ENCODE peak calls at places on chromosome 1, in five cellular contexts. R is ovary, V is spleen, F is adrenal gland, J is uterus. K is an unnamed sample.

GRCh38 chr1:8472668-8473067 is 154.8 kb downstream of the SLC45A1 start:
- DNase-seq in R (no peak), V (no peak), F (no peak), J (no peak), K (no peak)

GRCh38 chr1:242827538-242827937 is 303.0 kb upstream of the PLD5 start:
- DNase-seq in R (no peak), V (no peak), F (no peak), J (no peak), K (peak)

GRCh38 chr1:67213164-67213563 is 46.9 kb downstream of the IL23R start:
- DNase-seq in R (no peak), V (no peak), F (no peak), J (no peak), K (peak)

GRCh38 chr1:51301152-51301843 is 29.1 kb downstream of the TTC39A start:
- DNase-seq in R (no peak), V (peak), F (no peak), J (no peak), K (no peak)

GRCh38 chr1:171172471-171172870 is 12.6 kb upstream of the FMO2 start:
- DNase-seq in R (no peak), V (no peak), F (no peak), J (no peak), K (no peak)

GRCh38 chr1:54937469-54937868 is 43.0 kb upstream of the TMEM61 start:
- DNase-seq in R (no peak), V (no peak), F (no peak), J (no peak), K (no peak)

GRCh38 chr1:4071675-4072074 is 171.6 kb upstream of the C1orf174 start:
- DNase-seq in R (no peak), V (peak), F (no peak), J (no peak), K (no peak)

GRCh38 chr1:39154553-39155361 is 49.7 kb upstream of the MACF1 start:
- DNase-seq in R (no peak), V (no peak), F (peak), J (peak), K (no peak)

GRCh38 chr1:247332215-247332900 is 691 bp upstream of the ZNF496 start:
- DNase-seq in R (peak), V (peak), F (peak), J (peak), K (peak)

GRCh38 chr1:107551491-107551890 is 410.7 kb downstream of the NTNG1 start:
- DNase-seq in R (no peak), V (no peak), F (no peak), J (no peak), K (no peak)

GRCh38 chr1:8116892-8117262 is 90.8 kb upstream of the ERRFI1 start:
- DNase-seq in R (peak), V (no peak), F (no peak), J (peak), K (no peak)

GRCh38 chr1:117828206-117828605 is 101.2 kb downstream of the GDAP2 start:
- DNase-seq in R (peak), V (no peak), F (no peak), J (no peak), K (no peak)

GRCh38 chr1:204723131-204723787 is 37.7 kb upstream of the LRRN2 start:
- DNase-seq in R (no peak), V (no peak), F (no peak), J (no peak), K (no peak)

GRCh38 chr1:232876506-232877360 is 71.5 kb downstream of the MAP10 start:
- DNase-seq in R (no peak), V (no peak), F (no peak), J (no peak), K (no peak)

GRCh38 chr1:225881081-225882007 is 836 bp downstream of the TMEM63A start:
- DNase-seq in R (peak), V (peak), F (peak), J (peak), K (peak)
- TF ChIP-seq POLR2A in R (no peak), V (no peak), F (no peak), J (no peak), K (no peak)

DNA sequence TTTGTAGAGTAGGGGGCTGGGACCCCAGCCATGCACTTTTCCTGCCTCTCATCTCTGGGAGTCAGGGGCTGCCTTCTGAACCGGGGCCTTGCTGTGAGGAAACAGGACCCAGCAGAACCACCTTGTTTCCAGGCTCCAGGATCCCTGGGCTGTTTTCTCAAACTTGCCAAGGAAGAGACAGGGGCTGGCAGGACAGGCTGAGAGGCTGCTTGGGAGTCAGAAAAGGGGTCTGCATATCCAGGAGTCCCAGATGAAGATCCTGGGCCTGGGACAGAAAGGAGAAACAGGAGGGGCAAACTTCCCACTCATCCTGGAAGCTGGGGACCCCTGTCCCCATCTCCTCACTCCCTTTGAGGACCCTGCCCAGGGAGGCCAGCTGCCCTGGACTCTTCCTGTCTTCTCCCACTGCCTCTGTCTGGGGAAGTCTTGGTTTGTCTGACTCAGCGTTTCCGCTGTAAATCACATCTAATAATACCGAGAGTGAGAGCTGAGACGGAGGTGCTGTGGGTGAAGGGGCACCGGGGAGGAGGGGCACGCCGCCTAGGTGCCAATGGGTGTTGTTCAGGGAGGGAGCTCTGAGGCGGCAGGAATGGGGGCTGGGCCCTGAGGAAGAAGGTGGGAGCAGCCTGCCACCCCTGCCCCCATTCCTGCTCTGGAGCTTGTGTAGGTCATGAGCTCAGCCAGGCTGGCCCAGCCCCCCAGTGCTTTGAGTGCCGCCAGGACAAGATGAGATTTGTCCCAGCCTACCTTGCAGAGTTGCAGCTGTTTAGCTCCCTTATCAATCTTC is 16.7 kb downstream of the POU3F1 start:
- DNase-seq in R (peak), V (no peak), F (peak), J (peak), K (no peak)
- TF ChIP-seq POLR2A in R (no peak), V (no peak), F (no peak), J (no peak), K (no peak)

GRCh38 chr1:154386643-154387352 is 18.3 kb upstream of the IL6R start:
- DNase-seq in R (peak), V (peak), F (no peak), J (no peak), K (peak)
- TF ChIP-seq POLR2A in R (no peak), V (no peak), F (no peak), J (no peak), K (peak)

GRCh38 chr1:212858055-212858460 is at the start of gene FLVCR1:
- DNase-seq in R (peak), V (peak), F (peak), J (peak), K (peak)
- TF ChIP-seq POLR2A in R (peak), V (no peak), F (peak), J (peak), K (peak)

GRCh38 chr1:208688656-208689315 is 444.6 kb upstream of the PLXNA2 start:
- DNase-seq in R (no peak), V (no peak), F (no peak), J (no peak), K (no peak)

GRCh38 chr1:208686592-208686991 is 442.4 kb upstream of the PLXNA2 start:
- DNase-seq in R (no peak), V (no peak), F (no peak), J (no peak), K (no peak)

DNA sequence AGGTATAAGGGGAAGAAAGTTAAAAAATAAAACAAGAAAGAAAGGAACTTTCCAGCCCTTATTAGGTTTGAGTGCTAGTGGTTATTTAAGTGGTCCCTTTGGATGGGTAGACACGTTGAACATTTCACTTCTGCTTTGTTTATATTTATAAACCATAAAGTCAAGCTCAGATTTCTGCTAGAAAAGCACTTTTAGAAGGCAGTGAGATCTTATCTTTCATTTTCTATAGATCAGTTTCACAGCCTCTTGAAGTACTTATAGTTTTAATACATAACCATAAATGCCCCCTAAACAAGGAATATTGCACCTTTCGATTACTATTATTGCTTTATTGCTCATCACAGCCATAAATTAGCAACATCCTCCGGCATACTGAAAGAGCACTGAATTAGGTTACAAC is 446.8 kb upstream of the PLXNA2 start:
- DNase-seq in R (no peak), V (no peak), F (no peak), J (no peak), K (no peak)
- TF ChIP-seq POLR2A in R (no peak), V (no peak), F (no peak), J (no peak), K (no peak)

GRCh38 chr1:23696335-23696989 is 4.9 kb downstream of the RPL11 start:
- DNase-seq in R (no peak), V (no peak), F (no peak), J (no peak), K (no peak)
- TF ChIP-seq POLR2A in R (no peak), V (no peak), F (no peak), J (no peak), K (no peak)

GRCh38 chr1:941588-942383 is 17.3 kb downstream of the NOC2L start:
- DNase-seq in R (peak), V (no peak), F (peak), J (peak), K (peak)

GRCh38 chr1:942411-942821 is 16.6 kb downstream of the NOC2L start:
- DNase-seq in R (peak), V (no peak), F (no peak), J (no peak), K (no peak)

GRCh38 chr1:943545-944340 is 15.3 kb downstream of the NOC2L start:
- DNase-seq in R (peak), V (no peak), F (no peak), J (no peak), K (no peak)

GRCh38 chr1:944341-945325 is 14.4 kb downstream of the NOC2L start:
- DNase-seq in R (peak), V (no peak), F (no peak), J (peak), K (no peak)

GRCh38 chr1:942864-943533 is 16.1 kb downstream of the NOC2L start:
- DNase-seq in R (peak), V (no peak), F (peak), J (peak), K (no peak)
- TF ChIP-seq POLR2A in R (no peak), V (no peak), F (peak), J (no peak), K (no peak)